ENCODE peak calls at places on chromosomes 4 and X, in nine cellular contexts. P, W, Y, X, N, M, R, Z and D are unnamed samples.

GRCh38 chr4:10101559-10102192 is 14.9 kb downstream of the WDR1 start:
- DNase-seq in P (no peak), W (no peak), Y (no peak), X (no peak), N (no peak), M (no peak), R (no peak), Z (no peak), D (peak)

GRCh38 chr4:179595671-179596410 is 2153.6 kb upstream of the AGA start:
- DNase-seq in P (no peak), W (no peak), Y (no peak), X (peak), N (peak), M (peak), R (no peak), Z (peak), D (no peak)

GRCh38 chr4:25351777-25352421 is 25.2 kb upstream of the ANAPC4 start:
- DNase-seq in P (no peak), W (no peak), Y (no peak), X (peak), N (peak), M (peak), R (no peak), Z (peak), D (no peak)

GRCh38 chrX:79325263-79325958 is 41.7 kb downstream of the ITM2A start:
- DNase-seq in P (no peak), W (peak), Y (no peak), X (no peak), N (peak), M (no peak), R (no peak), Z (no peak), D (no peak)

GRCh38 chrX:33434256-33435092 is 223.1 kb upstream of the DMD start:
- DNase-seq in P (peak), W (no peak), Y (peak), X (peak), N (peak), M (peak), R (peak), Z (peak), D (peak)

GRCh38 chr4:163587867-163588266 is 93.4 kb downstream of the TMA16 start:
- DNase-seq in P (no peak), W (no peak), Y (peak), X (peak), N (peak), M (no peak), R (peak), Z (peak), D (no peak)

GRCh38 chr4:128471576-128471975 is 184.0 kb upstream of the PGRMC2 start:
- DNase-seq in P (no peak), W (no peak), Y (no peak), X (no peak), N (peak), M (no peak), R (no peak), Z (peak), D (no peak)

GRCh38 chr4:94758141-94758699 is 465 bp downstream of the BMPR1B start:
- DNase-seq in P (peak), W (peak), Y (no peak), X (peak), N (peak), M (peak), R (peak), Z (peak), D (peak)

GRCh38 chr4:184684491-184685189 is 35.1 kb downstream of the PRIMPOL start:
- DNase-seq in P (no peak), W (no peak), Y (no peak), X (peak), N (no peak), M (no peak), R (no peak), Z (peak), D (no peak)

GRCh38 chrX:108134724-108135123 is 43.1 kb downstream of the ATG4A start:
- DNase-seq in P (no peak), W (no peak), Y (no peak), X (no peak), N (no peak), M (no peak), R (no peak), Z (no peak), D (no peak)

GRCh38 chrX:7351946-7352345 is 204.0 kb upstream of the PUDP start:
- DNase-seq in P (no peak), W (no peak), Y (no peak), X (no peak), N (peak), M (peak), R (no peak), Z (no peak), D (no peak)

GRCh38 chrX:102154218-102154860 is 1.4 kb downstream of the BEX5 start:
- DNase-seq in P (no peak), W (no peak), Y (no peak), X (no peak), N (no peak), M (no peak), R (no peak), Z (no peak), D (peak)

GRCh38 chrX:53481093-53481492 is 46.9 kb upstream of the HSD17B10 start:
- DNase-seq in P (no peak), W (no peak), Y (no peak), X (peak), N (peak), M (no peak), R (peak), Z (no peak), D (no peak)
- TF ChIP-seq CTCF in P (no peak), W (no peak), Y (no peak), X (peak), N (peak), M (peak), R (peak), Z (peak), D (no peak)

DNA sequence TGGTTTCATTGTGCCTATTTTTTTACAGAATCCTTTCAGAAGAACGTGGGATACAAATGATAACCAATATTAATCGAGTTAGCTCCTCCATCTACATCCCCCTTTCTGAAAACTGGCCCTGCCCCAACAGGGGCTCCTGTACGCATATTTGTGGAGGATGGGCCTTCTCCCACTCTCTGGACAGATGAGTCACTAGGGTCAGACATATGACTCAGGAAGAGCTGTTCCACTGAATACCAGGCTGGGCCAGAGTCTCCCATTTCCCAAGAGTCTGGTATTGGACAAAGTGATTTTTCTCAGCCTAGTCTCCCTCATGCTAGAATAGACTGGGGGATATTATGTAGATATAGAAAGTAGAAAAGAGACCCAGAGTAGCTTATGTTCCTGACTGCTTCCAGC is 142.4 kb downstream of the TSPAN5 start:
- DNase-seq in P (no peak), W (no peak), Y (peak), X (peak), N (peak), M (peak), R (no peak), Z (peak), D (no peak)
- H3K4me3 ChIP-seq in P (no peak), W (no peak), Y (no peak), X (no peak), N (no peak), M (no peak), R (no peak), Z (no peak), D (no peak)

GRCh38 chr4:73453701-73454005 is 17.6 kb downstream of the AFP start:
- DNase-seq in P (no peak), W (no peak), Y (no peak), X (no peak), N (no peak), M (no peak), R (no peak), Z (no peak), D (no peak)
- TF ChIP-seq CTCF in P (no peak), W (no peak), Y (no peak), X (no peak), N (no peak), M (no peak), R (no peak), Z (no peak), D (no peak)

DNA sequence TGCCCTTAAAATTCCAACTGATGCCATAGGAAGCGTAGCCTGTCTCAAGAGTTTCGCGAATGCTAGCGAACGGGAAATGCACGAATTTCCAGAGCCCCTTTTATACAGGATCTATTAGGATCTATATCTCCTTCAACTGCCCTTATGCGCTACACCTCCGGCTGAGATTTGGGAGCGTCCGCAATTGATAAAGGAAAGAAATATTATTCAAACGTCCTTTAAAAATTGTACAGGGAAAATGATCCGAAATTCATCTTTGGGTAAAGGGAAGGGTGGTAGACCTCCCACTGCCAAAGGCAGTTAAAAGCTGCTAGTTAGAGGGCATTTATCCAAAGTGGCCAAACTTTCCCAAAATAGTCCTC is 609 bp downstream of the NR3C2 start:
- DNase-seq in P (no peak), W (no peak), Y (no peak), X (no peak), N (peak), M (no peak), R (no peak), Z (no peak), D (peak)
- H3K4me3 ChIP-seq in P (peak), W (peak), Y (peak), X (peak), N (peak), M (peak), R (peak), Z (peak), D (peak)

GRCh38 chr4:80486603-80487002 is 151.1 kb downstream of the CFAP299 start:
- DNase-seq in P (no peak), W (no peak), Y (no peak), X (no peak), N (no peak), M (no peak), R (no peak), Z (no peak), D (no peak)
- TF ChIP-seq CTCF in P (no peak), W (no peak), Y (no peak), X (no peak), N (no peak), M (no peak), R (no peak), Z (no peak), D (no peak)